ENCODE peak calls at places on chromosomes 3 and 15, in eight cellular contexts. N, T, G, M, R, V, Z and X are unnamed samples.

GRCh38 chr15:48440084-48440483 is 108.9 kb downstream of the DUT start:
- DNase-seq in V (peak), Z (peak), R (peak), N (no peak), G (no peak), M (peak), T (peak), X (no peak)

GRCh38 chr15:42984534-42985034 is 64.0 kb upstream of the TTBK2 start:
- DNase-seq in V (no peak), M (peak), T (no peak), G (no peak), Z (no peak), N (no peak), R (no peak), X (no peak)

GRCh38 chr3:97658670-97659285 is 105.8 kb upstream of the ARL6 start:
- DNase-seq in R (no peak), N (no peak), M (peak), T (peak), G (no peak), V (no peak), Z (no peak), X (no peak)

GRCh38 chr3:126746395-126747177 is 42.5 kb downstream of the CHCHD6 start:
- DNase-seq in G (peak), N (peak), R (peak), T (peak), V (peak), Z (no peak), M (peak), X (no peak)

GRCh38 chr15:51093488-51093864 is 1.2 kb downstream of the TNFAIP8L3 start:
- DNase-seq in Z (no peak), V (no peak), T (no peak), G (no peak), R (peak), M (no peak), N (no peak), X (no peak)

GRCh38 chr3:13648060-13648743 is 99.3 kb downstream of the FBLN2 start:
- DNase-seq in Z (peak), R (peak), M (peak), G (peak), N (peak), T (peak), V (peak), X (no peak)

GRCh38 chr15:72952151-72952550 is 100.1 kb upstream of the NEO1 start:
- DNase-seq in N (no peak), R (no peak), T (no peak), M (no peak), V (no peak), G (no peak), Z (no peak), X (no peak)

GRCh38 chr3:116929534-116930222 is 220.1 kb downstream of the TUSC7 start:
- DNase-seq in N (no peak), Z (no peak), T (no peak), V (peak), R (no peak), G (no peak), M (peak), X (no peak)

GRCh38 chr15:88448991-88449461 is 18.2 kb downstream of the MRPL46 start:
- DNase-seq in G (no peak), V (no peak), N (no peak), Z (no peak), M (no peak), T (no peak), R (no peak), X (no peak)

GRCh38 chr3:9945358-9945757 is 6.8 kb downstream of the PRRT3 start:
- DNase-seq in T (no peak), N (no peak), G (no peak), Z (no peak), M (no peak), V (no peak), R (peak), X (no peak)

GRCh38 chr3:27507515-27508266 is 23.5 kb upstream of the SLC4A7 start:
- DNase-seq in Z (no peak), N (peak), G (peak), M (no peak), R (no peak), V (no peak), T (peak), X (no peak)

GRCh38 chr15:100131321-100132224 is 210.2 kb downstream of the ADAMTS17 start:
- DNase-seq in Z (no peak), V (peak), T (peak), G (peak), M (peak), R (no peak), N (peak), X (no peak)

GRCh38 chr15:101025116-101025885 is 106.1 kb downstream of the LRRK1 start:
- DNase-seq in G (no peak), T (no peak), R (no peak), Z (no peak), V (no peak), N (no peak), M (no peak), X (no peak)

GRCh38 chr15:69729167-69729748 is 276.6 kb downstream of the RPLP1 start:
- DNase-seq in N (peak), T (peak), Z (no peak), G (peak), V (peak), M (peak), R (peak), X (no peak)

GRCh38 chr3:98734737-98735136 is 28.4 kb upstream of the ST3GAL6 start:
- DNase-seq in G (peak), R (no peak), M (no peak), T (peak), Z (no peak), V (peak), N (no peak), X (no peak)

GRCh38 chr3:164144824-164145223 is 933.5 kb downstream of the SI start:
- DNase-seq in N (no peak), R (no peak), V (no peak), G (no peak), Z (no peak), M (no peak), T (no peak), X (no peak)

GRCh38 chr3:172519241-172519640 is 4.0 kb downstream of the TNFSF10 start:
- DNase-seq in M (no peak), V (no peak), R (no peak), G (no peak), Z (no peak), N (no peak), T (no peak), X (no peak)

GRCh38 chr3:38114875-38115644 is 21.9 kb downstream of the ACAA1 start:
- DNase-seq in T (no peak), M (no peak), G (no peak), Z (no peak), V (no peak), N (no peak), R (no peak), X (no peak)

GRCh38 chr3:86996261-86996955 is 5.5 kb upstream of the VGLL3 start:
- DNase-seq in T (peak), M (peak), G (peak), R (no peak), N (no peak), V (peak), Z (no peak), X (no peak)

GRCh38 chr3:197750396-197750831 is 731 bp downstream of the FYTTD1 start:
- DNase-seq in Z (peak), T (peak), G (peak), V (peak), R (peak), M (peak), N (peak), X (no peak)

GRCh38 chr3:51360806-51361205 is 24.3 kb upstream of the MANF start:
- DNase-seq in R (no peak), G (no peak), M (no peak), T (no peak), V (no peak), Z (no peak), N (no peak), X (no peak)

GRCh38 chr15:101641134-101641764 is 10.9 kb downstream of the TM2D3 start:
- DNase-seq in V (peak), N (peak), M (peak), Z (peak), G (peak), T (peak), R (peak), X (no peak)

GRCh38 chr3:43587303-43587702 is 34.5 kb downstream of the ANO10 start:
- DNase-seq in R (no peak), V (no peak), T (no peak), N (no peak), M (no peak), Z (no peak), G (no peak), X (no peak)

GRCh38 chr15:100106732-100107131 is 235.0 kb downstream of the ADAMTS17 start:
- DNase-seq in R (no peak), Z (no peak), V (no peak), N (no peak), G (no peak), M (no peak), T (peak), X (no peak)

GRCh38 chr3:177448987-177449975 is 252.0 kb upstream of the TBL1XR1 start:
- DNase-seq in R (no peak), Z (no peak), V (no peak), T (no peak), N (no peak), M (peak), G (peak), X (peak)

GRCh38 chr3:48524970-48525369 is 21.0 kb upstream of the SHISA5 start:
- DNase-seq in G (no peak), T (no peak), M (no peak), N (no peak), V (no peak), Z (no peak), R (no peak), X (no peak)

GRCh38 chr15:51708013-51708412 is 26.7 kb downstream of the SCG3 start:
- DNase-seq in M (no peak), V (peak), R (no peak), T (no peak), Z (no peak), G (no peak), N (no peak), X (no peak)

GRCh38 chr15:75479670-75480069 is 28.2 kb upstream of the SIN3A start:
- DNase-seq in G (no peak), M (no peak), T (no peak), R (no peak), Z (no peak), V (no peak), N (no peak), X (no peak)

GRCh38 chr3:42846682-42847522 is 28.8 kb downstream of the CYP8B1 start:
- DNase-seq in R (no peak), Z (no peak), N (no peak), V (no peak), M (no peak), T (no peak), G (no peak), X (no peak)

GRCh38 chr3:54341811-54342210 is 219.5 kb downstream of the CACNA2D3 start:
- DNase-seq in T (no peak), M (no peak), N (no peak), V (no peak), G (no peak), Z (no peak), R (no peak), X (no peak)

GRCh38 chr3:65836047-65836446 is 202.7 kb downstream of the MAGI1 start:
- DNase-seq in N (no peak), T (no peak), R (no peak), V (peak), M (peak), Z (no peak), G (no peak), X (peak)

GRCh38 chr3:190097617-190098016 is 23.1 kb downstream of the P3H2 start:
- DNase-seq in R (no peak), G (peak), T (peak), M (peak), N (no peak), V (no peak), Z (no peak), X (no peak)
- H3K4me3 ChIP-seq in R (no peak), G (no peak), T (no peak), M (no peak), N (no peak), V (no peak), Z (no peak), X (no peak)

GRCh38 chr3:136008732-136009456 is 43.4 kb downstream of the PPP2R3A start:
- DNase-seq in T (no peak), N (no peak), R (no peak), V (peak), M (no peak), G (no peak), Z (no peak), X (no peak)
- TF ChIP-seq CTCF in T (no peak), N (no peak), R (no peak), V (no peak), M (no peak), G (no peak), Z (no peak), X (peak)

DNA sequence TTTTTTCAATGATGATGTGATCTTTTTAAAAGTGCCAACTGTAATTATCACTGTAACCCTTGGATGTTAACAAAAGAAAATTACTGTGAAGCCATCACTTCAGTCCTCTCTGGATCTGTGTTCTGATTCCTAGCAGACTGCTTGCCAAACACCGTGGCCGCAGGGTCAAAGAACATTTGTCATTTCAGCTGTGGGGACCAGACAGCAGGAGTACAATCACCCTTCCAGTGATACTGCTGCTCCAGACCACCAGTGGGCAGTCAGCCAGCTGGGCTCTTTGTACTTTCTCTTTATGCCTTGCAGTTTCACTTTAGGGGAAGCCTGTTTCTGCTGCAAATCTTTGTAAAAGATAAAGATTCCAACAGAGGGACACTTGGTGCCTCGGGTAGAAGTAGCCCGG is 770.0 kb downstream of the GRM7 start:
- DNase-seq in R (peak), Z (peak), G (peak), T (peak), V (no peak), N (peak), M (peak), X (no peak)
- H3K4me3 ChIP-seq in R (no peak), Z (no peak), G (no peak), T (no peak), V (no peak), N (no peak), M (peak), X (no peak)

GRCh38 chr3:171056528-171056927 is 30.0 kb upstream of the SLC2A2 start:
- DNase-seq in T (peak), M (peak), R (no peak), V (peak), G (peak), N (no peak), Z (no peak), X (no peak)

GRCh38 chr3:171058873-171059603 is 32.5 kb upstream of the SLC2A2 start:
- DNase-seq in N (no peak), T (no peak), Z (no peak), G (no peak), R (no peak), V (no peak), M (no peak), X (no peak)

GRCh38 chr3:171057075-171057474 is 30.6 kb upstream of the SLC2A2 start:
- DNase-seq in Z (no peak), T (no peak), G (no peak), R (no peak), V (no peak), M (no peak), N (no peak), X (no peak)

GRCh38 chr3:171059978-171060377 is 33.5 kb upstream of the SLC2A2 start:
- DNase-seq in T (no peak), R (no peak), V (no peak), G (no peak), Z (no peak), M (no peak), N (no peak), X (no peak)

DNA sequence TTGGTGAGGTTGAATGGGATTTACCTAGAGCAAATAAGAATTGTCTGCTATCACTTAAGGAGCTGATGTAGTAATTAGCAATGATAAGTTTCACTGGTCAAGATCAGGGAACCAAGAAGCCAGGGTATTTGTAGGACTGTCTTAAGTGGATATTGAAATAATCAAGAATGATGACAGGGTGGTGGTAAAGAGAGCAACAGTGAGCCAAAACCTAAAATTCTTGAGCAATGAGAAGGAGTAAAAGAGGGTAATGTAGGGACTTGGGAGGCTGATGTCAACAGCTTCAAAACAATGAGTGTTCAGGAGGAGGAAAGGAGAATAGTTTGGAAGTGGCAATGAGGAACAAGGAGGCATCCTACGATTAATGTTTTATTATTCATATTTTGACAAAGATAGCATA is 31.5 kb upstream of the SLC2A2 start:
- DNase-seq in V (peak), T (peak), G (no peak), N (no peak), M (peak), R (no peak), Z (no peak), X (no peak)
- TF ChIP-seq CTCF in V (no peak), T (no peak), G (no peak), N (no peak), M (no peak), R (no peak), Z (no peak), X (no peak)